ENCODE peak calls at places on chromosome 15, in five cellular contexts. A is tibial nerve, P is K562, Q is IMR-90, R is GM12892. T is an unnamed sample.
A peak's percentile ranks its signal among the peaks of the same experiment; 100 is the strongest.

GRCh38 chr15:40471778-40472130 is 970 bp downstream of the CHST14 start:
- DNase-seq in A (no peak), P (no peak), Q (peak; percentile 10), R (no peak), T (no peak)

GRCh38 chr15:58362262-58362922 is 69.4 kb upstream of the LIPC start:
- DNase-seq in A (no peak), P (no peak), Q (no peak), R (no peak), T (no peak)

GRCh38 chr15:99253381-99254090 is 2.3 kb downstream of the LRRC28 start:
- DNase-seq in A (no peak), P (no peak), Q (peak; percentile 61), R (no peak), T (peak; percentile 30)

GRCh38 chr15:100115711-100116090 is 226.1 kb downstream of the ADAMTS17 start:
- DNase-seq in A (peak; percentile 37), P (no peak), Q (peak; percentile 67), R (no peak), T (no peak)

GRCh38 chr15:80455051-80455648 is 51.0 kb downstream of the ARNT2 start:
- DNase-seq in A (no peak), P (no peak), Q (peak; percentile 31), R (no peak), T (no peak)

GRCh38 chr15:67707520-67708283 is 117.6 kb upstream of the SKOR1 start:
- DNase-seq in A (no peak), P (no peak), Q (peak; percentile 5), R (no peak), T (no peak)

GRCh38 chr15:25717116-25717755 is 145.9 kb downstream of the ATP10A start:
- DNase-seq in A (no peak), P (no peak), Q (peak; percentile 53), R (no peak), T (no peak)

GRCh38 chr15:92843819-92844218 is 56.3 kb upstream of the CHD2 start:
- DNase-seq in A (no peak), P (no peak), Q (no peak), R (no peak), T (no peak)

GRCh38 chr15:66472176-66472999 is 25.2 kb downstream of the SNAPC5 start:
- DNase-seq in A (no peak), P (no peak), Q (peak; percentile 50), R (peak; percentile 37), T (no peak)

GRCh38 chr15:52678468-52679231 is 538 bp downstream of the ATOSA start:
- DNase-seq in A (peak; percentile 48), P (peak; percentile 36), Q (peak; percentile 66), R (no peak), T (peak; percentile 9)

GRCh38 chr15:60087561-60087960 is 83.5 kb downstream of the FOXB1 start:
- DNase-seq in A (no peak), P (no peak), Q (no peak), R (no peak), T (no peak)

GRCh38 chr15:57772223-57772957 is 65.9 kb downstream of the POLR2M start:
- DNase-seq in A (no peak), P (no peak), Q (peak; percentile 17), R (no peak), T (no peak)

GRCh38 chr15:67922971-67923646 is 83.3 kb upstream of the RNU6-1 start:
- DNase-seq in A (no peak), P (peak; percentile 30), Q (no peak), R (no peak), T (no peak)

GRCh38 chr15:91491131-91491950 is 362.2 kb upstream of the SLCO3A1 start:
- DNase-seq in A (no peak), P (no peak), Q (peak; percentile 54), R (no peak), T (no peak)

GRCh38 chr15:83282859-83283812 is 1.3 kb downstream of the BNC1 start:
- DNase-seq in A (no peak), P (no peak), Q (no peak), R (no peak), T (no peak)

GRCh38 chr15:66704019-66704782 is 2.2 kb downstream of the SMAD6 start:
- DNase-seq in A (no peak), P (no peak), Q (no peak), R (no peak), T (no peak)

GRCh38 chr15:59532770-59533379 is 78.7 kb upstream of the GCNT3 start:
- DNase-seq in A (no peak), P (peak; percentile 44), Q (peak; percentile 21), R (no peak), T (no peak)

GRCh38 chr15:69718916-69719315 is 266.3 kb downstream of the RPLP1 start:
- DNase-seq in A (peak; percentile 52), P (no peak), Q (no peak), R (no peak), T (no peak)

GRCh38 chr15:65406402-65407000 is 16.2 kb downstream of the IGDCC4 start:
- DNase-seq in A (no peak), P (no peak), Q (no peak), R (no peak), T (no peak)

GRCh38 chr15:69482686-69483256 is 30.2 kb downstream of the RPLP1 start:
- DNase-seq in A (no peak), P (no peak), Q (no peak), R (no peak), T (no peak)

GRCh38 chr15:52255935-52256334 is 39.7 kb downstream of the MYO5C start:
- DNase-seq in A (no peak), P (no peak), Q (no peak), R (no peak), T (no peak)

GRCh38 chr15:33211409-33211808 is 16.9 kb upstream of the FMN1 start:
- DNase-seq in A (peak; percentile 71), P (no peak), Q (no peak), R (no peak), T (no peak)

GRCh38 chr15:93028632-93029612 is 60.1 kb downstream of the RGMA start:
- DNase-seq in A (peak; percentile 71), P (peak; percentile 8), Q (peak; percentile 91), R (no peak), T (no peak)

GRCh38 chr15:64157599-64158125 is 5.2 kb downstream of the PPIB start:
- DNase-seq in A (no peak), P (no peak), Q (no peak), R (no peak), T (no peak)

GRCh38 chr15:59298255-59298856 is 74.3 kb downstream of the MYO1E start:
- DNase-seq in A (no peak), P (no peak), Q (peak; percentile 20), R (peak; percentile 37), T (no peak)

GRCh38 chr15:89812847-89813320 is 1.8 kb downstream of the ANPEP start:
- DNase-seq in A (no peak), P (no peak), Q (no peak), R (no peak), T (no peak)

GRCh38 chr15:89813381-89814111 is 1.1 kb downstream of the ANPEP start:
- DNase-seq in A (no peak), P (no peak), Q (no peak), R (no peak), T (no peak)

GRCh38 chr15:89810837-89811236 is 3.8 kb downstream of the ANPEP start:
- DNase-seq in A (no peak), P (no peak), Q (no peak), R (no peak), T (no peak)

GRCh38 chr15:89814112-89814742 is 425 bp downstream of the ANPEP start:
- DNase-seq in A (no peak), P (no peak), Q (no peak), R (no peak), T (no peak)

DNA sequence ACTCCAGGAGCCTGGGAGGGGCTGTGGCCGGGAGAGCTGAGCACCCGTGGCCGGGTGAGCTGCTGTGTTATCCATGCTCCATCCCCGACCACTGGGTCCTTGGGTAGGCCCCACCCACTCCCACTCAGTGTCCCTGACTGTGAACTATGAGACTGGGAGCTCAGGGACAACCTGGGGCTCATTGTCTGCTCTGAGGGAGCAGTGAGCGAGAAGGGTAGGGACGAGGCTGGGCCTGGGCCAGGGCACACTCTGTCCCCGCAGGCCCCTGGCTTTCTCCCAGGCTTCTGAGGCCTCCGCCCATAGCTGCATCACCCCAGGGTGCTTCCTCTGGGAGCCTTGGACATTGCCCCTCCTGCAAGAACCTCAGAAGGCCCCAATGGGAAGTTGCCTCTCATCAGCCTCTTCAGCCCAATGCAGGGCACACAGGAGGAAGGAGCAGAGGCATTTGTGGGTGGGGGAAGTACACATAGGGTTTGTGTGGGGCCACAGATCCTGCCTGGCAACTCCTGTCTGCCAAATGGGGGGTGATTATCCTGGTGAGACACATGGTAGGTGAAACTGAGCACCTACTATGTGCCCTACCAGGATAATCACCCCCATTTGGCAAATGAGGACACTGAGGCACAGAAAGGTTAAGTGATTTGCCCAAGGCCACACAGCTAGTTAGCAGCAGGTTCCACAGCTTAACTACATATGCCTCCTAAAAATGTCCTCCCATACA is 2.4 kb downstream of the ANPEP start:
- DNase-seq in A (peak; percentile 72), P (no peak), Q (no peak), R (no peak), T (peak; percentile 89)
- TF ChIP-seq POLR2A in A (no peak), P (no peak), Q (no peak), R (no peak), T (no peak)

DNA sequence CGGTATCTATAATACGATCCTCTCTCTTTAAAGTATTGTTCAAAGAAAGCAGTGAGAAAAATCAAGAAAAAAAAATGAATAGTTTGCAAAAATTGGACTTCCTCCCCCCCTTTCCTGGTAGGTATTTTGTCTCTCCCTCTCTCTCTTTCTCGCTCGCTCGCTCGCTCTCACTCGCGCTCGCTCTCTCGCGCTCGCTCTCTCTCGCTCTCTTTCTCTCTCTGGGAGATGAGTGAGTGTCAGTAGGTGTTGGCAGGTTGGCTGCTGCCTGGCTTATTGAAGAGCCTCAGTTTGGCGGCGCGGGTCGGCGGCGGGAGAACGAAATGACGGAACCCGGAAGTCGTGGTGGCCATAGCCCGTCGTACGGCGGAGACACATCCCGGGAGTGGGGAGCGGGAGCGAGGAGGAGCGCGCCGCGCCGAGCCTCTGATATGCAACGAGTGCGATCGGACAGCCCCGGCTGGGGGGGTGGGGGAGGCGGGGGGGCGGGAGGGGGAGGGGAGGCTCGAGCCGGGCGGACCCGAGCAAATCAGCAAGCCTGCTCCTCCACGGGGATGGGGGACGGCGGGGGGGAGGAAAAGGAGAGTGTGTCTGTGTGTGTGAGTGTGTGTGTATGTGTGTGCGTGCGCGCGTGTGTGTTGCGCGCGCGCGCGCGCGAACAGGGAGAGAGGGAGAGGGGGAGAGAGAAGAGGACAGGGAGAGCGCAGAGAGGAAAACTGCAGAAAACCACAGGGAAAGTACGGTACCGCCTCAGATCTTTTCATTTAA is at the start of gene MEIS2:
- DNase-seq in A (peak; percentile 91), P (peak; percentile 94), Q (peak; percentile 96), R (peak; percentile 63), T (peak; percentile 93)
- TF ChIP-seq POLR2A in A (peak; percentile 10), P (peak; percentile 90), Q (peak; percentile 77), R (peak; percentile 88), T (peak; percentile 65)

GRCh38 chr15:74613953-74614743 is 1.5 kb upstream of the CLK3 start:
- DNase-seq in A (no peak), P (no peak), Q (no peak), R (peak; percentile 98), T (no peak)

GRCh38 chr15:74615313-74616019 is at the start of gene CLK3:
- DNase-seq in A (peak; percentile 85), P (peak; percentile 94), Q (peak; percentile 89), R (peak; percentile 100), T (peak; percentile 82)

GRCh38 chr15:74616020-74616939 is 644 bp downstream of the CLK3 start:
- DNase-seq in A (peak; percentile 65), P (peak; percentile 58), Q (peak; percentile 63), R (peak; percentile 56), T (peak; percentile 46)

GRCh38 chr15:74613089-74613952 is 2.3 kb upstream of the CLK3 start:
- DNase-seq in A (no peak), P (no peak), Q (no peak), R (no peak), T (no peak)

GRCh38 chr15:74614744-74615312 is 808 bp upstream of the CLK3 start:
- DNase-seq in A (peak; percentile 69), P (peak; percentile 94), Q (peak; percentile 62), R (peak; percentile 58), T (peak; percentile 67)
- TF ChIP-seq POLR2A in A (no peak), P (no peak), Q (no peak), R (no peak), T (peak; percentile 51)

GRCh38 chr15:30903497-30904187 is at the start of gene FAN1:
- DNase-seq in A (peak; percentile 78), P (peak; percentile 76), Q (peak; percentile 84), R (peak; percentile 75), T (peak; percentile 81)
- TF ChIP-seq POLR2A in A (no peak), P (peak; percentile 79), Q (no peak), R (peak; percentile 83), T (peak; percentile 85)

T was measured in H54.